ENCODE peak calls at places on chromosomes 13 and 19, in seven cellular contexts. H, S, U, C, J, X and T are unnamed samples.

GRCh38 chr19:30882411-30883005 is 466.7 kb downstream of the TSHZ3 start:
- DNase-seq in H (no peak), S (no peak), U (no peak), C (no peak), J (peak), X (no peak), T (no peak)

GRCh38 chr19:641702-642101 is 2.0 kb downstream of the FGF22 start:
- DNase-seq in H (no peak), S (no peak), U (no peak), C (no peak), J (no peak), X (peak), T (no peak)

GRCh38 chr19:28831464-28831863 is 381.5 kb downstream of the UQCRFS1 start:
- DNase-seq in H (no peak), S (no peak), U (peak), C (peak), J (peak), X (no peak), T (no peak)

GRCh38 chr13:50106559-50106958 is 91.3 kb downstream of the KCNRG start:
- DNase-seq in H (no peak), S (no peak), U (no peak), C (no peak), J (no peak), X (no peak), T (no peak)

GRCh38 chr19:5321851-5322681 is 18.5 kb downstream of the PTPRS start:
- DNase-seq in H (no peak), S (no peak), U (no peak), C (no peak), J (no peak), X (peak), T (no peak)

GRCh38 chr13:28750187-28751045 is 31.6 kb upstream of the SLC46A3 start:
- DNase-seq in H (no peak), S (no peak), U (no peak), C (no peak), J (no peak), X (no peak), T (no peak)

GRCh38 chr13:42574435-42575311 is 721 bp downstream of the TNFSF11 start:
- DNase-seq in H (no peak), S (no peak), U (no peak), C (peak), J (peak), X (no peak), T (peak)

GRCh38 chr13:38674208-38674607 is 12.7 kb upstream of the FREM2 start:
- DNase-seq in H (no peak), S (no peak), U (no peak), C (peak), J (no peak), X (no peak), T (no peak)

GRCh38 chr19:41537789-41538188 is 38.2 kb upstream of the CEACAM21 start:
- DNase-seq in H (peak), S (no peak), U (no peak), C (peak), J (no peak), X (peak), T (peak)

GRCh38 chr13:97142452-97142851 is 79.7 kb upstream of the MBNL2 start:
- DNase-seq in H (no peak), S (no peak), U (no peak), C (peak), J (peak), X (peak), T (peak)

GRCh38 chr13:27968316-27969072 is 621 bp downstream of the CDX2 start:
- DNase-seq in H (no peak), S (no peak), U (no peak), C (peak), J (peak), X (peak), T (peak)

GRCh38 chr19:23999821-24000610 is 85.3 kb downstream of the ZNF726 start:
- DNase-seq in H (no peak), S (no peak), U (no peak), C (no peak), J (no peak), X (peak), T (no peak)

GRCh38 chr19:50496189-50497029 is 14.6 kb downstream of the JOSD2 start:
- DNase-seq in H (no peak), S (no peak), U (no peak), C (peak), J (peak), X (no peak), T (no peak)

GRCh38 chr13:41837668-41838067 is 123.2 kb downstream of the VWA8 start:
- DNase-seq in H (peak), S (no peak), U (no peak), C (no peak), J (no peak), X (no peak), T (no peak)

GRCh38 chr13:49759503-49759902 is 33.0 kb downstream of the KPNA3 start:
- DNase-seq in H (no peak), S (no peak), U (no peak), C (peak), J (no peak), X (no peak), T (no peak)

GRCh38 chr13:75479102-75479501 is 2.9 kb downstream of the TBC1D4 start:
- DNase-seq in H (no peak), S (no peak), U (no peak), C (no peak), J (no peak), X (no peak), T (no peak)

GRCh38 chr13:66661336-66661735 is 568.8 kb downstream of the PCDH9 start:
- DNase-seq in H (no peak), S (no peak), U (no peak), C (no peak), J (no peak), X (no peak), T (no peak)

GRCh38 chr19:5968431-5969373 is 9.2 kb downstream of the RANBP3 start:
- DNase-seq in H (no peak), S (no peak), U (no peak), C (peak), J (peak), X (no peak), T (no peak)

GRCh38 chr19:3986260-3987041 is 1.2 kb upstream of the EEF2 start:
- DNase-seq in H (peak), S (peak), U (no peak), C (no peak), J (peak), X (peak), T (peak)

GRCh38 chr13:34300559-34300958 is 482.6 kb downstream of the RFC3 start:
- DNase-seq in H (no peak), S (no peak), U (no peak), C (no peak), J (no peak), X (no peak), T (peak)

GRCh38 chr13:91882918-91883317 is 484.5 kb downstream of the GPC5 start:
- DNase-seq in H (no peak), S (no peak), U (no peak), C (no peak), J (no peak), X (no peak), T (no peak)

GRCh38 chr13:98198683-98199082 is 21.6 kb upstream of the RNF113B start:
- DNase-seq in H (no peak), S (no peak), U (no peak), C (no peak), J (no peak), X (no peak), T (no peak)

GRCh38 chr13:98324105-98324504 is 147.0 kb upstream of the RNF113B start:
- DNase-seq in H (no peak), S (no peak), U (no peak), C (no peak), J (no peak), X (no peak), T (no peak)

GRCh38 chr13:100361504-100361903 is 227.1 kb downstream of the GGACT start:
- DNase-seq in H (peak), S (no peak), U (no peak), C (no peak), J (no peak), X (no peak), T (peak)

GRCh38 chr19:3114018-3114726 is 20.0 kb downstream of the GNA11 start:
- DNase-seq in H (no peak), S (no peak), U (no peak), C (no peak), J (no peak), X (no peak), T (no peak)

GRCh38 chr19:33397536-33398360 is 24.2 kb downstream of the CEBPG start:
- DNase-seq in H (no peak), S (no peak), U (no peak), C (no peak), J (peak), X (no peak), T (no peak)

GRCh38 chr13:97285221-97285955 is 63.3 kb downstream of the MBNL2 start:
- DNase-seq in H (no peak), S (no peak), U (no peak), C (no peak), J (no peak), X (no peak), T (no peak)

GRCh38 chr19:4939466-4939865 is 29.4 kb upstream of the KDM4B start:
- DNase-seq in H (no peak), S (no peak), U (no peak), C (no peak), J (no peak), X (no peak), T (no peak)

GRCh38 chr19:1943661-1944087 is 2.7 kb downstream of the CSNK1G2 start:
- DNase-seq in H (no peak), S (no peak), U (no peak), C (no peak), J (no peak), X (no peak), T (no peak)

GRCh38 chr19:1942934-1943555 is 2.1 kb downstream of the CSNK1G2 start:
- DNase-seq in H (no peak), S (no peak), U (no peak), C (no peak), J (no peak), X (no peak), T (peak)

GRCh38 chr19:1944088-1944915 is 3.3 kb downstream of the CSNK1G2 start:
- DNase-seq in H (no peak), S (no peak), U (no peak), C (no peak), J (no peak), X (no peak), T (no peak)

GRCh38 chr19:1941146-1942077 is at the start of gene CSNK1G2:
- DNase-seq in H (no peak), S (no peak), U (no peak), C (no peak), J (no peak), X (no peak), T (no peak)

DNA sequence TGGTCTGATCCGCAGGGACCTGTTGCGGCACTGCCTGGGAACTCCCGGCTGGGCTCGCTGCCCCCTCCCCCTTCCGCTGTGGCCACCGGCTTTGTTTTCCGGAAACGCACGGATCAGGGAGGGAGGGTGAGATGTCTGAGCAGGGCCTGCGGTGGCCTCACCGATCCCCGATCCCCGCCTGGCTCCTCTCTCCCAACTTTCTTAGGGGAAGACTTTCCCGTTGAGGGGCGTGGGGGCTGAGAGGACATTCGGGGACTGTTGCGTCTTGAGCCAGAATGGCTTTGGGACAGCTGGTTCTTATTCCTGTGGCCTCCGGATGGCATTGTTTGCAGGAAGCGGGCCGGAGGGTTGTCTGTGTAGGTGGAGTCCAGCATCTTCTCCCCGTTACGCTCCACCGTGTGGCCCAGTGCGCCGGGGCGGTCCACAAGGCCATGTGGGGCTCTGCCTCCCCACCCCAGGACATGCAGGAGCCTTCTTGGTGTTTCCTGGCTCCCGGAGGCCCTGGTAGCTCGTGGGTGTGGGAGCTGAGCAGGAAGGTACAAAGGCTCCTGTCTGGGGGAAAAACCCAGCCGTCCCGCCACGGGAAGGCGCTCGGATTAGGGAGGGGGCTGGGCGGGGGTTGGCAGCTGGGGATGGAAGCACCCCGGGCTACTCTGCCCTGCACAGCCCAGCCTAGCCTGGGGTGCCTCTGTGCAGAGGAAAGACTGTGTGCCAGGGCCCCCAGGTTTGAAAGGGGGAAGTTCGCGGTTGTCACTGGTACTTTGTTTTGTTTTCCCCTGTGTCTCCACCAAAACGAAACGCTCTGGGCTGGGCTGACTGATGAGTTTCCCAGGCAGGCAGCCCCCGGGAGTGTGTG is 1.3 kb downstream of the CSNK1G2 start:
- DNase-seq in H (peak), S (peak), U (no peak), C (peak), J (peak), X (peak), T (peak)
- H2AK5ac ChIP-seq in H (peak), S (peak), U (no peak), C (peak), J (no peak), X (peak), T (peak)

GRCh38 chr13:58906329-58907007 is 1257.3 kb downstream of the DIAPH3 start:
- DNase-seq in H (no peak), S (no peak), U (no peak), C (no peak), J (peak), X (no peak), T (no peak)
- H4K8ac ChIP-seq in H (no peak), S (no peak), U (no peak), C (no peak), J (no peak), X (no peak), T (peak)

GRCh38 chr19:13055213-13056051 is 47.2 kb downstream of the LYL1 start:
- DNase-seq in H (peak), S (no peak), U (no peak), C (peak), J (peak), X (no peak), T (peak)
- H2AK5ac ChIP-seq in H (peak), S (peak), U (no peak), C (no peak), J (no peak), X (no peak), T (peak)

GRCh38 chr13:111122056-111122455 is 6.9 kb downstream of the ARHGEF7 start:
- DNase-seq in H (peak), S (no peak), U (no peak), C (no peak), J (no peak), X (peak), T (no peak)
- H4K8ac ChIP-seq in H (no peak), S (no peak), U (no peak), C (no peak), J (no peak), X (no peak), T (no peak)

GRCh38 chr13:64855506-64855905 is 2374.6 kb downstream of the PCDH9 start:
- DNase-seq in H (peak), S (no peak), U (no peak), C (no peak), J (no peak), X (no peak), T (peak)
- H2AK5ac ChIP-seq in H (no peak), S (no peak), U (no peak), C (no peak), J (no peak), X (peak), T (no peak)